ENCODE peak calls at places on chromosome 12, in seven cellular contexts. V, S, Q, W, K, R and F are unnamed samples.

GRCh38 chr12:47823422-47824086 is 3.9 kb upstream of the HDAC7 start:
- DNase-seq in V (no peak), S (no peak), Q (no peak), W (no peak), K (no peak), R (no peak), F (no peak)

GRCh38 chr12:49059385-49060232 is 985 bp downstream of the KMT2D start:
- DNase-seq in V (no peak), S (no peak), Q (no peak), W (no peak), K (no peak), R (no peak), F (no peak)

GRCh38 chr12:122423258-122424165 is 1.0 kb upstream of the CLIP1 start:
- DNase-seq in V (peak; percentile 69), S (no peak), Q (peak; percentile 11), W (peak; percentile 62), K (no peak), R (no peak), F (peak; percentile 62)

GRCh38 chr12:110639336-110640178 is 25.6 kb downstream of the TCTN1 start:
- DNase-seq in V (no peak), S (no peak), Q (no peak), W (peak; percentile 86), K (no peak), R (no peak), F (no peak)

GRCh38 chr12:52347016-52347415 is 20.3 kb downstream of the KRT85 start:
- DNase-seq in V (no peak), S (no peak), Q (no peak), W (no peak), K (no peak), R (no peak), F (no peak)

GRCh38 chr12:57603758-57604453 is 718 bp upstream of the DTX3 start:
- DNase-seq in V (peak; percentile 90), S (peak; percentile 54), Q (no peak), W (peak; percentile 39), K (no peak), R (peak; percentile 76), F (no peak)

GRCh38 chr12:20513189-20513588 is 144.9 kb downstream of the PDE3A start:
- DNase-seq in V (no peak), S (no peak), Q (no peak), W (no peak), K (no peak), R (no peak), F (no peak)

GRCh38 chr12:15757553-15758255 is 31.5 kb downstream of the EPS8 start:
- DNase-seq in V (no peak), S (no peak), Q (no peak), W (peak; percentile 92), K (no peak), R (no peak), F (peak; percentile 22)

GRCh38 chr12:94103986-94104385 is 44.4 kb upstream of the PLXNC1 start:
- DNase-seq in V (no peak), S (no peak), Q (no peak), W (no peak), K (no peak), R (no peak), F (no peak)

GRCh38 chr12:106305376-106305775 is 2.8 kb downstream of the TCP11L2 start:
- DNase-seq in V (no peak), S (no peak), Q (no peak), W (peak; percentile 32), K (no peak), R (no peak), F (no peak)

GRCh38 chr12:29582156-29582555 is 84.7 kb upstream of the OVCH1 start:
- DNase-seq in V (no peak), S (no peak), Q (no peak), W (no peak), K (no peak), R (no peak), F (no peak)

GRCh38 chr12:108724054-108724889 is 7.0 kb downstream of the CORO1C start:
- DNase-seq in V (no peak), S (no peak), Q (no peak), W (peak; percentile 74), K (no peak), R (no peak), F (no peak)

GRCh38 chr12:108721824-108722223 is 9.5 kb downstream of the CORO1C start:
- DNase-seq in V (no peak), S (no peak), Q (no peak), W (no peak), K (no peak), R (no peak), F (no peak)

GRCh38 chr12:108722992-108723766 is 8.1 kb downstream of the CORO1C start:
- DNase-seq in V (peak; percentile 82), S (no peak), Q (no peak), W (peak; percentile 95), K (no peak), R (no peak), F (no peak)

GRCh38 chr12:108722463-108722862 is 8.9 kb downstream of the CORO1C start:
- DNase-seq in V (no peak), S (no peak), Q (no peak), W (no peak), K (no peak), R (no peak), F (no peak)

GRCh38 chr12:108720757-108721514 is 10.4 kb downstream of the CORO1C start:
- DNase-seq in V (no peak), S (no peak), Q (no peak), W (no peak), K (no peak), R (no peak), F (no peak)
- H3K4me1 ChIP-seq in V (peaks cover 99% of the 10 kb centered on the region), S (peaks cover 94% of the 10 kb centered on the region), Q (peaks cover 78% of the 10 kb centered on the region), W (peaks cover 37% of the 10 kb centered on the region), K (peaks cover 77% of the 10 kb centered on the region), R (peaks cover 6% of the 10 kb centered on the region), F (peaks cover 48% of the 10 kb centered on the region)

GRCh38 chr12:90062799-90063198 is 354.2 kb upstream of the ATP2B1 start:
- DNase-seq in V (no peak), S (no peak), Q (no peak), W (no peak), K (no peak), R (no peak), F (no peak)
- TF ChIP-seq CTCF in V (no peak), S (no peak), Q (no peak), W (no peak), K (no peak), R (no peak), F (no peak)

GRCh38 chr12:24649634-24650033 is 299.3 kb downstream of the BCAT1 start:
- DNase-seq in V (no peak), S (no peak), Q (no peak), W (no peak), K (no peak), R (no peak), F (no peak)
- H3K4me3 ChIP-seq in V (no peak overlapping the region), S (no peak overlapping the region), Q (no peak overlapping the region), W (no peak overlapping the region), K (no peak overlapping the region), R (no peak overlapping the region), F (no peak overlapping the region)

DNA sequence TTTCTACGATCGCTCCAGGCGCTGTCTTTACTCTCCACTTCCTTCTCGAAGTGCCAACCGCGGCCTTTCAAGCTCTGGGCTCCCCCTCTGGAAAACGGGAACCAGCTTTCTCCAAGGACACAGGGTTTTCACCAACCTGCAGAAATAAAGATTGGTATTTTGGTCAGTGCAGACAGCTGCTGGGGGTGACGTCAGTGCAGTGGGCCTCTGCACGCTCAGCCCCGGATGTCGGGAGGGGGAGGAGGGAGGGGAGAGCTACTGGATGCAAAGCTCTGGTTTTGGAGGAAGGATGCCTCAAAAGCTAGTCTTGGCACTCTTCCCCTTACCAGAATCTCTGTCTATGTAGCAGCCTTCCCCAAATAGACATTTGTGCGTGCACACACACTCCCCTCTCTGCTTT is 19.9 kb downstream of the HRK start:
- DNase-seq in V (no peak), S (peak; percentile 52), Q (peak; percentile 31), W (peak; percentile 90), K (no peak), R (peak; percentile 31), F (no peak)
- H3K4me1 ChIP-seq in V (no peaks in the 10 kb centered on the region), S (peaks cover 12% of the 10 kb centered on the region), Q (no peaks in the 10 kb centered on the region), W (peaks cover 5% of the 10 kb centered on the region), K (no peaks in the 10 kb centered on the region), R (no peaks in the 10 kb centered on the region), F (no peaks in the 10 kb centered on the region)

GRCh38 chr12:114245555-114245954 is 160.4 kb downstream of the TBX5 start:
- DNase-seq in V (no peak), S (no peak), Q (no peak), W (no peak), K (no peak), R (no peak), F (no peak)
- TF ChIP-seq CTCF in V (no peak), S (peak; percentile 57), Q (peak; percentile 40), W (no peak), K (no peak), R (no peak), F (no peak)

GRCh38 chr12:54504550-54504949 is 7.0 kb downstream of the NCKAP1L start:
- DNase-seq in V (no peak), S (no peak), Q (no peak), W (no peak), K (no peak), R (no peak), F (no peak)
- H3K4me3 ChIP-seq in V (no peak overlapping the region), S (no peak overlapping the region), Q (no peak overlapping the region), W (no peak overlapping the region), K (no peak overlapping the region), R (no peak overlapping the region), F (no peak overlapping the region)

DNA sequence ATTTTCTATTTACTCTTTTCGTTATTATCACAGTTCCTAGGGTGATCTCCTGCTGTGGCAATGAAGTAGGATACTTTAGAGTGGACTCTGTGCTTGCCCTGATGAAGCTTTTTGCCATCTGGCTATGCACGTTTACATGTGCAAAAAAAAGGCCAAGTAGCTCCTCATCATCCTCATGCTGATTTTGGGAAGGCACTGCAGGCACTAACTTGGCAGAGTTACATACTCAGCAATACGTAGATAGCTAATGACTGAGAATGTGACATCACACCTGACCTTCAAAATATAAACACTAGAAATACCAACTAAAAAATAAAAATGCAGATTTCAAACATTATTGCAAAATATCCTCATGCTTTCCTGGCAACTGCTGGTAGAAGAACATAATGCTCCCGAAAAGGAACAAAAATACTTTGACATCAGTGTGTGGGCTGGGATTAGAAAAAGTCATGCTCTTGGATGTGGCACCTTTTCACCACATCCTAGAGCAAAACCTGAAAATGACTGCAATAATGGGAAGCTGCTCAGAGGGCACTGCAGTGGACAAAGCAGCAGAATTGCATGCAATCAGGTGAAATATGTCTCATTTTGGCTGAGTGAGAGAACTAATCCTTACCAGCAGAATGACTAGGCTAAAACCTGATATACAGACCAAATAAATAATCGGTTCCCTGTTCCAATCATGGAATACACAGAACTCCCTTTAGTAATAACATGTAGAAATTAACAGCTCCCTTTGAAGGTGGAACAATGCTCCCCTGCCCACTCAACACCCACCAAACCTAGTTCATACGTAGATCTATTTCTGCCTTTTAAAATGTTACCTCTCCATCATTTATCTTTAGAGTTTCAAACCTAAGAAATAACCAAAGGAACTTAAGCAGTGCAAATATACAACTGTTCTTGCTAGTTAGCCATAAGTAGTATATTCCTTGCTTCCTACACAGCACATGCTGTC is 153.4 kb upstream of the ABCD2 start:
- DNase-seq in V (no peak), S (no peak), Q (no peak), W (no peak), K (no peak), R (no peak), F (no peak)
- H3K4me1 ChIP-seq in V (no peaks in the 10 kb centered on the region), S (no peaks in the 10 kb centered on the region), Q (no peaks in the 10 kb centered on the region), W (no peaks in the 10 kb centered on the region), K (no peaks in the 10 kb centered on the region), R (no peaks in the 10 kb centered on the region), F (no peaks in the 10 kb centered on the region)

GRCh38 chr12:5139751-5140150 is 96.1 kb downstream of the KCNA5 start:
- DNase-seq in V (no peak), S (no peak), Q (no peak), W (no peak), K (no peak), R (no peak), F (no peak)
- TF ChIP-seq CTCF in V (no peak), S (no peak), Q (no peak), W (no peak), K (no peak), R (no peak), F (no peak)

GRCh38 chr12:6829532-6830220 is 1.5 kb downstream of the P3H3 start:
- DNase-seq in V (no peak), S (no peak), Q (no peak), W (peak; percentile 43), K (no peak), R (no peak), F (no peak)
- H3K4me3 ChIP-seq in V (peak overlapping the region; percentile 97), S (peak overlapping the region; percentile 92), Q (peak overlapping the region; percentile 73), W (peak overlapping the region; percentile 91), K (peak overlapping the region; percentile 71), R (peak overlapping the region; percentile 91), F (peak overlapping the region; percentile 97)